ENCODE peak calls at places on chromosomes 7 and 10, in four cellular contexts. Y is left lobe of liver; U is Right ventricle myocardium superior; H is stimulated activated naive CD8-positive, alpha-beta T cell treated with anti-CD3 and anti-CD28 coated beads, Interleukin-15, Interleukin-2, amounts not matched to agents 100 U/mL and 50 U/mL, for 24 hours. A is an unnamed sample.

GRCh38 chr7:95511716-95512260 is 26.0 kb downstream of the ASB4 start:
- ATAC-seq in Y (peak; percentile 99), U (peak; percentile 95), H (peak; percentile 66), A (peak; percentile 90)

GRCh38 chr7:79548616-79549206 is 95.2 kb upstream of the MAGI2 start:
- ATAC-seq in Y (no peak), U (no peak), H (no peak), A (no peak)

GRCh38 chr10:94133239-94133638 is 139.5 kb downstream of the PLCE1 start:
- ATAC-seq in Y (peak; percentile 99), U (peak; percentile 96), H (no peak), A (no peak)

GRCh38 chr7:41834805-41835694 is 132.2 kb upstream of the INHBA start:
- ATAC-seq in Y (no peak), U (peak; percentile 74), H (no peak), A (no peak)

GRCh38 chr10:31319602-31320178 is 674 bp downstream of the ZEB1 start:
- ATAC-seq in Y (peak; percentile 7), U (peak; percentile 24), H (peak; percentile 15), A (peak; percentile 9)

GRCh38 chr7:82615527-82615926 is 171.9 kb upstream of the CACNA2D1 start:
- ATAC-seq in Y (peak; percentile 26), U (peak; percentile 53), H (no peak), A (peak; percentile 78)

GRCh38 chr10:108095932-108096925 is 931.7 kb upstream of the SORCS1 start:
- ATAC-seq in Y (no peak), U (peak; percentile 95), H (no peak), A (no peak)

GRCh38 chr7:128164061-128164954 is 76.8 kb upstream of the LEP start:
- ATAC-seq in Y (no peak), U (no peak), H (peak; percentile 68), A (no peak)

GRCh38 chr7:99839560-99840011 is 11.8 kb downstream of the CYP3A43 start:
- ATAC-seq in Y (no peak), U (no peak), H (peak; percentile 66), A (no peak)

GRCh38 chr7:28432105-28432504 is 19.8 kb downstream of the CREB5 start:
- ATAC-seq in Y (no peak), U (peak; percentile 64), H (no peak), A (no peak)

GRCh38 chr7:70571986-70572385 is 560.0 kb upstream of the GALNT17 start:
- ATAC-seq in Y (peak; percentile 60), U (no peak), H (no peak), A (no peak)

GRCh38 chr7:44065431-44066110 is at the start of gene PGAM2:
- ATAC-seq in Y (peak; percentile 7), U (peak; percentile 67), H (peak; percentile 25), A (peak; percentile 37)

GRCh38 chr10:97666992-97667391 is 20.0 kb downstream of the AVPI1 start:
- ATAC-seq in Y (peak; percentile 75), U (no peak), H (no peak), A (no peak)

GRCh38 chr7:102434039-102434481 is 685 bp downstream of the ORAI2 start:
- ATAC-seq in Y (no peak), U (peak; percentile 9), H (no peak), A (peak; percentile 41)

GRCh38 chr7:95905165-95905564 is 132.8 kb downstream of the DYNC1I1 start:
- ATAC-seq in Y (peak; percentile 50), U (no peak), H (no peak), A (no peak)

GRCh38 chr7:129343099-129343700 is 91.0 kb upstream of the STRIP2 start:
- ATAC-seq in Y (peak; percentile 78), U (peak; percentile 49), H (no peak), A (no peak)

GRCh38 chr10:130889240-130889639 is 422.3 kb downstream of the TCERG1L start:
- ATAC-seq in Y (no peak), U (no peak), H (peak; percentile 20), A (no peak)

GRCh38 chr10:22554481-22555182 is 159.7 kb downstream of the PIP4K2A start:
- ATAC-seq in Y (peak; percentile 96), U (peak; percentile 95), H (no peak), A (no peak)

GRCh38 chr7:78479348-78479747 is 680.8 kb downstream of the PHTF2 start:
- ATAC-seq in Y (no peak), U (peak; percentile 58), H (no peak), A (no peak)

GRCh38 chr7:122544463-122544862 is 154.5 kb downstream of the RNF133 start:
- ATAC-seq in Y (peak; percentile 42), U (peak; percentile 51), H (no peak), A (peak; percentile 86)

GRCh38 chr7:106871793-106872571 is 6.9 kb downstream of the PIK3CG start:
- ATAC-seq in Y (no peak), U (no peak), H (no peak), A (peak; percentile 71)

A was measured in stimulated activated memory B cell treated with anti-CD40 and anti-IgM and Interleukin-4, amounts not matched to agents 10 μg/mL and 1 μg/mL and 100 μg/mL, for 72 hours.